ENCODE peak calls at places on chromosome 12, in ten cellular contexts. One of them, this sample, is unnamed.

GRCh38 chr12:32756476-32757158 is 920 bp upstream of the YARS2 start:
- DNase-seq in CD8-positive, alpha-beta memory T cell: no peak
- DNase-seq in left lung: no peak
- DNase-seq in BJ: no peak
- DNase-seq in IMR-90: no peak
- DNase-seq in kidney: no peak
- DNase-seq in ovary: no peak
- DNase-seq in K562: no peak
- DNase-seq in PC-9: no peak
- DNase-seq in hepatocyte: no peak
- DNase-seq in this sample: no peak

GRCh38 chr12:129550353-129550752 is 353.5 kb downstream of the TMEM132D start:
- DNase-seq in ovary: no peak
- DNase-seq in hepatocyte: no peak
- DNase-seq in CD8-positive, alpha-beta memory T cell: no peak
- DNase-seq in left lung: no peak
- DNase-seq in BJ: no peak
- DNase-seq in K562: no peak
- DNase-seq in kidney: no peak
- DNase-seq in IMR-90: no peak
- DNase-seq in PC-9: no peak
- DNase-seq in this sample: no peak

GRCh38 chr12:127457726-127458125 is 809.2 kb upstream of the TMEM132C start:
- DNase-seq in K562: no peak
- DNase-seq in hepatocyte: no peak
- DNase-seq in BJ: no peak
- DNase-seq in left lung: no peak
- DNase-seq in kidney: no peak
- DNase-seq in CD8-positive, alpha-beta memory T cell: no peak
- DNase-seq in PC-9: no peak
- DNase-seq in IMR-90: no peak
- DNase-seq in ovary: no peak
- DNase-seq in this sample: no peak

GRCh38 chr12:122793685-122794106 is 19.3 kb downstream of the CCDC62 start:
- DNase-seq in ovary: no peak
- DNase-seq in K562: peak
- DNase-seq in CD8-positive, alpha-beta memory T cell: no peak
- DNase-seq in kidney: no peak
- DNase-seq in left lung: no peak
- DNase-seq in PC-9: peak
- DNase-seq in BJ: no peak
- DNase-seq in hepatocyte: peak
- DNase-seq in IMR-90: peak
- DNase-seq in this sample: peak

GRCh38 chr12:56658921-56659320 is 13.1 kb upstream of the ATP5F1B start:
- DNase-seq in kidney: no peak
- DNase-seq in K562: no peak
- DNase-seq in IMR-90: no peak
- DNase-seq in CD8-positive, alpha-beta memory T cell: no peak
- DNase-seq in ovary: no peak
- DNase-seq in BJ: no peak
- DNase-seq in left lung: no peak
- DNase-seq in hepatocyte: peak
- DNase-seq in PC-9: no peak
- DNase-seq in this sample: peak

GRCh38 chr12:86264451-86265328 is 8.5 kb upstream of the MGAT4C start:
- DNase-seq in left lung: peak
- DNase-seq in hepatocyte: peak
- DNase-seq in ovary: no peak
- DNase-seq in kidney: peak
- DNase-seq in PC-9: peak
- DNase-seq in K562: no peak
- DNase-seq in CD8-positive, alpha-beta memory T cell: no peak
- DNase-seq in IMR-90: no peak
- DNase-seq in BJ: no peak
- DNase-seq in this sample: peak

GRCh38 chr12:24066865-24067264 is 117.4 kb upstream of the SOX5 start:
- DNase-seq in left lung: no peak
- DNase-seq in CD8-positive, alpha-beta memory T cell: no peak
- DNase-seq in hepatocyte: no peak
- DNase-seq in K562: no peak
- DNase-seq in kidney: no peak
- DNase-seq in ovary: no peak
- DNase-seq in PC-9: no peak
- DNase-seq in BJ: peak
- DNase-seq in IMR-90: peak
- DNase-seq in this sample: no peak

GRCh38 chr12:79326663-79327062 is 364.1 kb downstream of the PAWR start:
- DNase-seq in ovary: no peak
- DNase-seq in IMR-90: no peak
- DNase-seq in PC-9: no peak
- DNase-seq in hepatocyte: no peak
- DNase-seq in BJ: no peak
- DNase-seq in kidney: no peak
- DNase-seq in left lung: no peak
- DNase-seq in K562: no peak
- DNase-seq in CD8-positive, alpha-beta memory T cell: no peak
- DNase-seq in this sample: no peak

GRCh38 chr12:2018401-2018800 is 14.1 kb upstream of the DCP1B start:
- DNase-seq in IMR-90: no peak
- DNase-seq in K562: peak
- DNase-seq in BJ: no peak
- DNase-seq in CD8-positive, alpha-beta memory T cell: no peak
- DNase-seq in kidney: peak
- DNase-seq in hepatocyte: no peak
- DNase-seq in ovary: peak
- DNase-seq in left lung: no peak
- DNase-seq in PC-9: no peak
- DNase-seq in this sample: no peak

GRCh38 chr12:41819948-41820347 is 324.7 kb downstream of the GXYLT1 start:
- DNase-seq in left lung: no peak
- DNase-seq in CD8-positive, alpha-beta memory T cell: no peak
- DNase-seq in K562: no peak
- DNase-seq in BJ: no peak
- DNase-seq in IMR-90: no peak
- DNase-seq in hepatocyte: no peak
- DNase-seq in PC-9: no peak
- DNase-seq in ovary: no peak
- DNase-seq in kidney: no peak
- DNase-seq in this sample: no peak
- H3K4me3 ChIP-seq in left lung: no peak
- H3K4me3 ChIP-seq in CD8-positive, alpha-beta memory T cell: no peak
- H3K4me3 ChIP-seq in K562: no peak
- H3K4me3 ChIP-seq in BJ: no peak
- H3K4me3 ChIP-seq in IMR-90: no peak
- H3K4me3 ChIP-seq in hepatocyte: no peak
- H3K4me3 ChIP-seq in PC-9: no peak
- H3K4me3 ChIP-seq in ovary: no peak
- H3K4me3 ChIP-seq in kidney: no peak
- H3K4me3 ChIP-seq in this sample: no peak

GRCh38 chr12:46266382-46266791 is 2.5 kb downstream of the SLC38A1 start:
- DNase-seq in K562: peak
- DNase-seq in kidney: no peak
- DNase-seq in IMR-90: peak
- DNase-seq in ovary: peak
- DNase-seq in left lung: no peak
- DNase-seq in hepatocyte: peak
- DNase-seq in BJ: no peak
- DNase-seq in CD8-positive, alpha-beta memory T cell: peak
- DNase-seq in PC-9: peak
- DNase-seq in this sample: peak
- H3K4me3 ChIP-seq in K562: peak
- H3K4me3 ChIP-seq in kidney: peak
- H3K4me3 ChIP-seq in IMR-90: peak
- H3K4me3 ChIP-seq in ovary: peak
- H3K4me3 ChIP-seq in left lung: peak
- H3K4me3 ChIP-seq in hepatocyte: peak
- H3K4me3 ChIP-seq in BJ: peak
- H3K4me3 ChIP-seq in CD8-positive, alpha-beta memory T cell: peak
- H3K4me3 ChIP-seq in PC-9: peak
- H3K4me3 ChIP-seq in this sample: peak

GRCh38 chr12:48997719-48998496 is 1.3 kb downstream of the DDN start:
- DNase-seq in left lung: peak
- DNase-seq in BJ: no peak
- DNase-seq in hepatocyte: peak
- DNase-seq in CD8-positive, alpha-beta memory T cell: no peak
- DNase-seq in kidney: no peak
- DNase-seq in K562: peak
- DNase-seq in PC-9: peak
- DNase-seq in ovary: no peak
- DNase-seq in IMR-90: no peak
- DNase-seq in this sample: no peak

GRCh38 chr12:49000346-49000745 is 1.2 kb upstream of the DDN start:
- DNase-seq in ovary: no peak
- DNase-seq in hepatocyte: no peak
- DNase-seq in left lung: no peak
- DNase-seq in BJ: no peak
- DNase-seq in K562: no peak
- DNase-seq in CD8-positive, alpha-beta memory T cell: no peak
- DNase-seq in PC-9: no peak
- DNase-seq in kidney: no peak
- DNase-seq in IMR-90: no peak
- DNase-seq in this sample: no peak

GRCh38 chr12:48999371-49000131 is at the start of gene DDN:
- DNase-seq in kidney: no peak
- DNase-seq in CD8-positive, alpha-beta memory T cell: peak
- DNase-seq in BJ: no peak
- DNase-seq in ovary: no peak
- DNase-seq in left lung: peak
- DNase-seq in K562: peak
- DNase-seq in IMR-90: peak
- DNase-seq in hepatocyte: peak
- DNase-seq in PC-9: no peak
- DNase-seq in this sample: no peak

GRCh38 chr12:48996794-48997718 is 2.1 kb downstream of the DDN start:
- DNase-seq in left lung: peak
- DNase-seq in ovary: peak
- DNase-seq in K562: peak
- DNase-seq in kidney: peak
- DNase-seq in hepatocyte: peak
- DNase-seq in CD8-positive, alpha-beta memory T cell: peak
- DNase-seq in IMR-90: peak
- DNase-seq in BJ: no peak
- DNase-seq in PC-9: peak
- DNase-seq in this sample: peak

DNA sequence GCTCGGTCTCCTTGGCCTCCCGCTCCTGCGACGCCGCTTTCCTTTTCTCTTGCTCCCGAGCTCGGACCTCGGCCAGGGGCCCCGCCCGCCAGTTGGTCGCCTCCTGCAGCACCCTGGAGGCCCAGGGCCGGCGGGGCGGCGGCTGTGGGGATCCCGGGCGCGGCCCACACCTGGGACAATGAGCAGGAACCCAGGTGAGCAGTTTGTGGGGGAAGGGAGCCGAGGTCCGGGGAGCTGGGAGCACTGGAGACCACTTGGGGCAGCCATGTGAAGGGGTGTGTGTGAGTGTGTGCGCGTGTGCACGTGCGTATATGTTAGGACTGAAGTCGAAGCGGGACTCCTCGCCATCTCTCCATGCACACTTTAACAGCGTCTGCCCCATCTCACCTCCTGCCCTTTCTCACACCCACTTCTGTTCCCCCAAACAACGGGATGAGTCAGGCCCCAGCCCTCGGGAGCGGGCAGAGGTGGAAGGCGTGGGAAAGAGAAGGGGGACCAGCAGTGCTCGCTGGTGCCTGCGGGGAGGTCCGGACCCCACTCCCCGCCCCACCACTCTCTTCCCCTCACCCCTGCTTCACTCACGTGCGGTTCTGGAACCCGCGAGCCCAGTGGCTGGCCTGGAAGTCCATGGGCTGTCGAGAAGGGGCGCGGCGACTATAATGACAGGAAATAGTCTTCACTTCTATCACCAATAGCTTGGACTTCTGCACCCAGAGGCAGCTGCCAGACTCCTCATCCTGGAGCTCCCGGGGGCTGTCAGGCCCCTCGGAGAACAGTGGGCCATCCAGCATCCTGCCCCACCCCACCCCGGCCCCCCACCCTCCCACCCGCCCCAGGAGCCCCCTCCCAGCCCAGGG is 450 bp downstream of the DDN start:
- DNase-seq in IMR-90: peak
- DNase-seq in BJ: no peak
- DNase-seq in hepatocyte: peak
- DNase-seq in K562: peak
- DNase-seq in CD8-positive, alpha-beta memory T cell: no peak
- DNase-seq in PC-9: no peak
- DNase-seq in kidney: no peak
- DNase-seq in left lung: no peak
- DNase-seq in ovary: no peak
- DNase-seq in this sample: no peak
- H3K4me3 ChIP-seq in IMR-90: peak
- H3K4me3 ChIP-seq in BJ: peak
- H3K4me3 ChIP-seq in hepatocyte: peak
- H3K4me3 ChIP-seq in K562: peak
- H3K4me3 ChIP-seq in CD8-positive, alpha-beta memory T cell: peak
- H3K4me3 ChIP-seq in PC-9: peak
- H3K4me3 ChIP-seq in kidney: peak
- H3K4me3 ChIP-seq in left lung: peak
- H3K4me3 ChIP-seq in ovary: peak
- H3K4me3 ChIP-seq in this sample: no peak

GRCh38 chr12:101933866-101934514 is 56.6 kb downstream of the DRAM1 start:
- DNase-seq in PC-9: no peak
- DNase-seq in hepatocyte: no peak
- DNase-seq in IMR-90: no peak
- DNase-seq in ovary: no peak
- DNase-seq in kidney: no peak
- DNase-seq in K562: no peak
- DNase-seq in BJ: no peak
- DNase-seq in left lung: no peak
- DNase-seq in CD8-positive, alpha-beta memory T cell: no peak
- DNase-seq in this sample: no peak

GRCh38 chr12:101929365-101930041 is 52.1 kb downstream of the DRAM1 start:
- DNase-seq in PC-9: no peak
- DNase-seq in IMR-90: no peak
- DNase-seq in ovary: no peak
- DNase-seq in K562: no peak
- DNase-seq in hepatocyte: no peak
- DNase-seq in kidney: no peak
- DNase-seq in BJ: no peak
- DNase-seq in CD8-positive, alpha-beta memory T cell: no peak
- DNase-seq in left lung: no peak
- DNase-seq in this sample: no peak

GRCh38 chr12:101927999-101928398 is 50.6 kb downstream of the DRAM1 start:
- DNase-seq in K562: no peak
- DNase-seq in CD8-positive, alpha-beta memory T cell: no peak
- DNase-seq in kidney: no peak
- DNase-seq in hepatocyte: no peak
- DNase-seq in BJ: no peak
- DNase-seq in PC-9: no peak
- DNase-seq in IMR-90: no peak
- DNase-seq in left lung: no peak
- DNase-seq in ovary: no peak
- DNase-seq in this sample: no peak

GRCh38 chr12:101928556-101928955 is 51.2 kb downstream of the DRAM1 start:
- DNase-seq in IMR-90: no peak
- DNase-seq in K562: no peak
- DNase-seq in kidney: no peak
- DNase-seq in BJ: no peak
- DNase-seq in left lung: no peak
- DNase-seq in PC-9: no peak
- DNase-seq in hepatocyte: no peak
- DNase-seq in CD8-positive, alpha-beta memory T cell: no peak
- DNase-seq in ovary: no peak
- DNase-seq in this sample: no peak

GRCh38 chr12:101931498-101932326 is 54.3 kb downstream of the DRAM1 start:
- DNase-seq in left lung: no peak
- DNase-seq in hepatocyte: no peak
- DNase-seq in CD8-positive, alpha-beta memory T cell: no peak
- DNase-seq in kidney: no peak
- DNase-seq in BJ: no peak
- DNase-seq in K562: no peak
- DNase-seq in PC-9: no peak
- DNase-seq in IMR-90: no peak
- DNase-seq in ovary: no peak
- DNase-seq in this sample: no peak
- H3K4me3 ChIP-seq in left lung: no peak
- H3K4me3 ChIP-seq in hepatocyte: no peak
- H3K4me3 ChIP-seq in CD8-positive, alpha-beta memory T cell: no peak
- H3K4me3 ChIP-seq in kidney: no peak
- H3K4me3 ChIP-seq in BJ: no peak
- H3K4me3 ChIP-seq in K562: no peak
- H3K4me3 ChIP-seq in PC-9: no peak
- H3K4me3 ChIP-seq in IMR-90: no peak
- H3K4me3 ChIP-seq in ovary: no peak
- H3K4me3 ChIP-seq in this sample: no peak

This sample was measured in mesendoderm.